ENCODE peak calls at places on chromosomes 7 and 10, in six cellular contexts. G is mammary epithelial cell, C is neural progenitor cell, S is heart right ventricle, Z is IMR-90, U is Peyer's patch. T is an unnamed sample. For H3K4me1, the result is how much of the 10 kb centered on the place peaks cover.

GRCh38 chr10:132742837-132743194 is 43.1 kb downstream of the NKX6-2 start:
- DNase-seq in C (peak), Z (no peak), S (no peak), G (no peak), U (no peak), T (no peak)

GRCh38 chr10:119090968-119091367 is 10.4 kb upstream of the EIF3A start:
- DNase-seq in G (peak), C (no peak), Z (peak), S (no peak), U (no peak), T (no peak)

GRCh38 chr7:75617634-75618234 is 121.0 kb downstream of the HIP1 start:
- DNase-seq in C (no peak), G (no peak), U (no peak), Z (no peak), S (peak), T (peak)

GRCh38 chr10:14543048-14543903 is 212.6 kb upstream of the FRMD4A start:
- DNase-seq in C (no peak), Z (no peak), G (no peak), U (no peak), S (peak), T (peak)

GRCh38 chr7:119935418-119936025 is 337.5 kb upstream of the KCND2 start:
- DNase-seq in S (no peak), Z (peak), C (peak), G (peak), U (no peak), T (no peak)

GRCh38 chr7:7808156-7808555 is 89.7 kb upstream of the RPA3 start:
- DNase-seq in S (no peak), G (peak), U (no peak), C (no peak), Z (peak), T (no peak)

GRCh38 chr7:111919690-111920179 is 286.5 kb downstream of the DOCK4 start:
- DNase-seq in C (no peak), S (no peak), Z (peak), U (no peak), G (peak), T (no peak)

GRCh38 chr7:157397751-157398691 is 61.2 kb downstream of the DNAJB6 start:
- DNase-seq in C (peak), Z (peak), S (peak), U (no peak), G (peak), T (peak)

GRCh38 chr10:132856869-132857524 is 71.0 kb upstream of the NKX6-2 start:
- DNase-seq in S (no peak), U (peak), Z (no peak), G (no peak), C (no peak), T (no peak)

GRCh38 chr7:16747095-16747494 is 6.5 kb upstream of the TSPAN13 start:
- DNase-seq in C (no peak), G (no peak), U (no peak), Z (no peak), S (peak), T (peak)

GRCh38 chr7:133695976-133696531 is 431.1 kb upstream of the LRGUK start:
- DNase-seq in C (peak), G (no peak), Z (no peak), S (no peak), U (no peak), T (no peak)

GRCh38 chr7:70647801-70648491 is 484.0 kb upstream of the GALNT17 start:
- DNase-seq in G (peak), S (no peak), Z (peak), C (no peak), U (no peak), T (no peak)

GRCh38 chr7:73968511-73968910 is 59.5 kb upstream of the ELN start:
- DNase-seq in G (no peak), S (no peak), U (no peak), Z (no peak), C (no peak), T (peak)

DNA sequence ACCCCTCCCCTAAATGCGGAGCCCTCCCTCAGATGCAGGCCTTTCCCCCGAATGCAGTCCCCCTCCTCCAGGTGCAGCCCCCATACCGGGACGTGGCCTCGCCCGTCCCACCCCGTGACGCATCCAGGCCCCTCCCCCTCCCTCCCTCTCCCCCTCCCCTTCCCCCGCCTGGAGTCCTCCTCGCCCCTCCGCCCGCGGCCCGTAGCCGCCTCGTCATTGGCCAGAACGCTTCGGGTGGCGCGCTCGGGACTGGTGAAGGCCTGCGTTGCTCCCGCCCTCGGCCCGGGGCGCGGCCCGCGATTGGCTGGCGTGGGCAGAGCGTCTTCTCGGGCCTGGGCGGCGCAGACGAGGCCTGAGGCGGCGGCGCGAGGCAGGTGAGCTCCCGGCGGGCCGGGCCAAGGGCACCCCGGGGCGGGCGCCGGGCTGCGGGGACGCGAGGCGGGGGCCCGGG is 16.0 kb upstream of the SUN1 start:
- DNase-seq in Z (peak), S (peak), U (peak), C (peak), G (peak), T (peak)
- H3K4me1 ChIP-seq in Z (under half), S (under half), U (under half), C (under half), G (under half), T (under half)

GRCh38 chr7:23679898-23680416 is at the start of gene FAM221A:
- DNase-seq in Z (peak), G (peak), C (peak), U (peak), S (peak), T (peak)
- TF ChIP-seq CTCF in Z (peak), G (peak), C (peak), U (peak), S (peak), T (peak)

GRCh38 chr7:105267244-105267643 is 121.5 kb downstream of the SRPK2 start:
- DNase-seq in G (no peak), S (no peak), U (no peak), C (no peak), Z (peak), T (no peak)
- H3K4me3 ChIP-seq in G (peak), S (peak), U (no peak), C (no peak), Z (no peak), T (no peak)

GRCh38 chr7:140230517-140230861 is 53.7 kb upstream of the KDM7A start:
- DNase-seq in C (peak), U (peak), Z (no peak), S (no peak), G (no peak), T (peak)
- H3K4me1 ChIP-seq in C (under half), U (under half), Z (under half), S (under half), G (under half), T (under half)

GRCh38 chr10:105586451-105587098 is 945.5 kb downstream of the SORCS3 start:
- DNase-seq in U (no peak), G (peak), C (no peak), Z (peak), S (no peak), T (no peak)

GRCh38 chr10:105585753-105586152 is 944.7 kb downstream of the SORCS3 start:
- DNase-seq in U (no peak), C (no peak), S (no peak), Z (peak), G (peak), T (no peak)

DNA sequence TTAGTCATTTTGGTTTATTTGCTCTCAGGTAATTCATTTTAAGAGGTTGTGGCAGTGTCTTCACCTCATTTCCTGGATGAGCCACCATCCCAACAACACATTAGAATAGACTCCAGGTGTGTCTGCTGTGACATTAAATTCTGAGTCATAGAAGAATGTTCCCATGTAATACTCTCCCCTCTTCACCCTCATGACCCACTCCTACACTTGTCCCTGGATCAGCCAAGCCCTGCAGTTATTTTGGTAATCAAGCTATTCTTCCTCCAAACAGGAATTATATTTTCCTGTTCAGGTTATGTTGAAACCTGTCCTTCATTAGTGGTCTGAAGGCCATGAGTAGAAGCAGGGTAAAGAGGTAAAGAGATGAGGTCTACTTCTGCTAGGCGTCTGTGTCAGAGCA is 944.1 kb downstream of the SORCS3 start:
- DNase-seq in U (no peak), C (no peak), Z (no peak), G (peak), S (no peak), T (no peak)
- TF ChIP-seq CTCF in U (no peak), C (no peak), Z (no peak), G (no peak), S (no peak), T (no peak)

GRCh38 chr7:55135462-55135861 is 116.6 kb downstream of the EGFR start:
- DNase-seq in C (no peak), G (no peak), Z (no peak), U (no peak), S (no peak), T (no peak)

GRCh38 chr7:55134786-55135185 is 116.0 kb downstream of the EGFR start:
- DNase-seq in U (no peak), C (no peak), S (no peak), Z (peak), G (no peak), T (no peak)

GRCh38 chr7:55132890-55133551 is 114.2 kb downstream of the EGFR start:
- DNase-seq in C (no peak), S (no peak), U (peak), Z (peak), G (peak), T (peak)

GRCh38 chr7:55132550-55132889 is 113.7 kb downstream of the EGFR start:
- DNase-seq in Z (no peak), G (no peak), U (no peak), S (no peak), C (no peak), T (no peak)

DNA sequence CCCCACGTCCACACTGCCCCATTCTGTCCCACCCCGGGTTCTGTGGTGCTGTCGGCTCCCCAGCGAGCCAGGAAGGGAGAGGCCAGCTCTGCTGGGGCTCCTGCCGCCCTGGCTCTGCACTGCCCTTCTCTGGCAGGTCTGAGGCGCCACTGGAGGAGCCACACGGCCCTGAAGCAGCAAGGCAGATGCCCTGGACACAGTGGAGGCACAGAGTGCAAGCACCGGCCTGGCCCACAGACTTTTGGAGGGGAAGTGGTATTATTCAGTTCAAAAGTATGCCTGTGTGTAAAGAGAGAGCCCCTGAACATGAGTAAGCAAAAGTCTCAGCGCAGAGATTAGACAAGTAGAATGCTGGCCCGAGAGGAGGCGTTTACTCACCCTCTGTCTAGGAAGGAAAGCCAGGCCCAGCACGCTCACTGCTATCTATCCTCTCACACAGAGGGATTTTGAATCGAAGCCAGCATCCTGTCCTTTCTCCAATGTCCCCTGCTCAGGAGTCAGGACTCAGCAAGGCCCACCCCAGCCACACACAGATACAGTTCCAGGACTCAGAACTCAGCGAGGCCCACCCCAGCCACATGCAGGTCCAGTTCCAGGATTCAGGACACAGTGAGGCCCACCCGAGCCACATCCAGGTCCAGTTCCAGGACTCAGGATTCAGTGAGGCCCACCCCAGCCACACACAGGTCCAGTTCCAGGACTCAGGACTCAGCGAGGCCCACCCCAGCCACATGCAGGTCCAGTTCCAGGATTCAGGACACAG is 115.0 kb downstream of the EGFR start:
- DNase-seq in C (no peak), U (no peak), S (peak), G (peak), Z (peak), T (peak)
- H3K4me3 ChIP-seq in C (no peak), U (no peak), S (no peak), G (peak), Z (no peak), T (no peak)

DNA sequence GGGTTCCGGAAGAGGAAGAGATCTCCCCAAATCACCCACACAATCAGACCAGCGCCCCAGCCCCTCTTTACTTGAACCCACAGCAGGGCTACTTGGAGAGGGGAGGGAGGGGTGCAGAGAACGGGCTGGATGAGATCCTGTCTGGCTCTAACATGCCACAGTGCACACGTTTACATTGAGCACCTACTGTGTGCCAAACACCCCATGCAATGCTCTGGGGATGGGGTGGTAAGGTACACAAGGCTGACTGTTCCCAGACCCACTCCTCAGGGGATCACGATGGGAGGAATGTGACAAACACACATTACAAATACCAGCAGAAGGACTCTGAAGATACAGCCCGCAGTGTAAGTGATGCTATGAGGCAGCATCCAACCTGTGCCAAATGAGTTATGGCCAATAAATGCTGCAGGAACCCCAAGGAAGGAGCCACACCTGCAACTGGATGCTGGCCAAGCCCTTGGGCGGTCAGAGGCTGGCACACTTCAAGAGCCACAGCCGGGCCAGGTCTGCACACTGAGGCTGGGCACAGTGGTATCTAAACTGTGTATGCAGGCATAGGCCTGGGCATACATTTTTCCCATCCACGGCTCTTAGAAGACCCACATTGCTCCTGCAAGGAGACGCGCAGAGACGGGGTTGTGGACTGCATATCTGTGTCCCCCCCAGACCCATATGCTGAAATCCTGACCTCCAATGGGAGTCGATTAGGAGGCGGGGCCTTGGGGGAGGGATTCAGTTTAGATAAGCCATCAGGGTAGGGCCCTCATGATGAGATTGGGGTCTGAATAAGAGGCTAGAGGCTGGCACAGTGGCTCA is 6.4 kb downstream of the SPOCK2 start:
- DNase-seq in S (no peak), G (peak), U (no peak), C (no peak), Z (no peak), T (no peak)
- H3K4me1 ChIP-seq in S (under half), G (under half), U (under half), C (under half), Z (under half), T (under half)

GRCh38 chr7:42097756-42098155 is 139.3 kb downstream of the GLI3 start:
- DNase-seq in U (no peak), G (peak), Z (peak), C (no peak), S (no peak), T (no peak)
- TF ChIP-seq CTCF in U (no peak), G (peak), Z (peak), C (peak), S (no peak), T (no peak)